ENCODE peak calls at places on chromosomes 11 and 22, in four cellular contexts. One of them, this sample, is unnamed.

GRCh38 chr11:12272821-12273617 is 104.4 kb upstream of the PARVA start:
- DNase-seq in GM13977: no peak
- DNase-seq in activated CD4-positive, alpha-beta T cell treated with anti-CD3 and anti-CD28 coated beads for 24 hours: no peak
- DNase-seq in EL: peak; percentile 89
- DNase-seq in this sample: no peak

GRCh38 chr11:120563698-120564572 is 52.4 kb downstream of the GRIK4 start:
- DNase-seq in GM13977: peak; percentile 46
- DNase-seq in activated CD4-positive, alpha-beta T cell treated with anti-CD3 and anti-CD28 coated beads for 24 hours: no peak
- DNase-seq in EL: no peak
- DNase-seq in this sample: no peak

GRCh38 chr11:77431813-77432212 is 42.1 kb downstream of the PAK1 start:
- DNase-seq in GM13977: no peak
- DNase-seq in activated CD4-positive, alpha-beta T cell treated with anti-CD3 and anti-CD28 coated beads for 24 hours: no peak
- DNase-seq in EL: no peak
- DNase-seq in this sample: no peak

GRCh38 chr11:63918576-63919171 is 1.7 kb upstream of the RCOR2 start:
- DNase-seq in GM13977: no peak
- DNase-seq in activated CD4-positive, alpha-beta T cell treated with anti-CD3 and anti-CD28 coated beads for 24 hours: no peak
- DNase-seq in EL: peak; percentile 37
- DNase-seq in this sample: no peak

GRCh38 chr11:95795627-95796308 is 5.5 kb downstream of the CEP57 start:
- DNase-seq in GM13977: no peak
- DNase-seq in activated CD4-positive, alpha-beta T cell treated with anti-CD3 and anti-CD28 coated beads for 24 hours: no peak
- DNase-seq in EL: no peak
- DNase-seq in this sample: no peak

GRCh38 chr11:132535830-132536229 is 996.5 kb downstream of the OPCML start:
- DNase-seq in GM13977: no peak
- DNase-seq in activated CD4-positive, alpha-beta T cell treated with anti-CD3 and anti-CD28 coated beads for 24 hours: no peak
- DNase-seq in EL: no peak
- DNase-seq in this sample: no peak

GRCh38 chr22:35705141-35705540 is 12.5 kb upstream of the APOL5 start:
- DNase-seq in GM13977: no peak
- DNase-seq in activated CD4-positive, alpha-beta T cell treated with anti-CD3 and anti-CD28 coated beads for 24 hours: no peak
- DNase-seq in EL: peak; percentile 89
- DNase-seq in this sample: no peak

GRCh38 chr11:75982309-75982708 is 167.3 kb downstream of the UVRAG start:
- DNase-seq in GM13977: no peak
- DNase-seq in activated CD4-positive, alpha-beta T cell treated with anti-CD3 and anti-CD28 coated beads for 24 hours: no peak
- DNase-seq in EL: no peak
- DNase-seq in this sample: no peak

GRCh38 chr22:40121463-40121862 is 56.3 kb upstream of the TNRC6B start:
- DNase-seq in GM13977: no peak
- DNase-seq in activated CD4-positive, alpha-beta T cell treated with anti-CD3 and anti-CD28 coated beads for 24 hours: no peak
- DNase-seq in EL: no peak
- DNase-seq in this sample: no peak

GRCh38 chr22:22684605-22685561 is 40.5 kb downstream of the GGTLC2 start:
- DNase-seq in GM13977: peak; percentile 20
- DNase-seq in activated CD4-positive, alpha-beta T cell treated with anti-CD3 and anti-CD28 coated beads for 24 hours: no peak
- DNase-seq in EL: peak; percentile 39
- DNase-seq in this sample: peak; percentile 67

GRCh38 chr11:122756417-122756816 is 81.9 kb upstream of the CRTAM start:
- DNase-seq in GM13977: peak; percentile 39
- DNase-seq in activated CD4-positive, alpha-beta T cell treated with anti-CD3 and anti-CD28 coated beads for 24 hours: no peak
- DNase-seq in EL: no peak
- DNase-seq in this sample: peak; percentile 80

GRCh38 chr11:69148806-69149205 is 6.9 kb upstream of the SMIM38 start:
- DNase-seq in GM13977: no peak
- DNase-seq in activated CD4-positive, alpha-beta T cell treated with anti-CD3 and anti-CD28 coated beads for 24 hours: no peak
- DNase-seq in EL: no peak
- DNase-seq in this sample: no peak

GRCh38 chr11:2150206-2150847 is 10.7 kb downstream of the INS start:
- DNase-seq in GM13977: no peak
- DNase-seq in activated CD4-positive, alpha-beta T cell treated with anti-CD3 and anti-CD28 coated beads for 24 hours: no peak
- DNase-seq in EL: peak; percentile 49
- DNase-seq in this sample: no peak

GRCh38 chr11:113603277-113604059 is 102.6 kb downstream of the TMPRSS5 start:
- DNase-seq in GM13977: no peak
- DNase-seq in activated CD4-positive, alpha-beta T cell treated with anti-CD3 and anti-CD28 coated beads for 24 hours: no peak
- DNase-seq in EL: peak; percentile 41
- DNase-seq in this sample: no peak

GRCh38 chr22:36352775-36353507 is 34.8 kb downstream of the MYH9 start:
- DNase-seq in GM13977: no peak
- DNase-seq in activated CD4-positive, alpha-beta T cell treated with anti-CD3 and anti-CD28 coated beads for 24 hours: no peak
- DNase-seq in EL: peak; percentile 60
- DNase-seq in this sample: no peak

GRCh38 chr11:103380031-103380430 is 270.8 kb downstream of the DYNC2H1 start:
- DNase-seq in GM13977: no peak
- DNase-seq in activated CD4-positive, alpha-beta T cell treated with anti-CD3 and anti-CD28 coated beads for 24 hours: no peak
- DNase-seq in EL: no peak
- DNase-seq in this sample: no peak

GRCh38 chr22:32286290-32286840 is 31.2 kb upstream of the SLC5A4 start:
- DNase-seq in GM13977: no peak
- DNase-seq in activated CD4-positive, alpha-beta T cell treated with anti-CD3 and anti-CD28 coated beads for 24 hours: no peak
- DNase-seq in EL: no peak
- DNase-seq in this sample: no peak